ENCODE peak calls at places on chromosomes 3 and 15, in five cellular contexts. One of them, this sample, is unnamed.

GRCh38 chr3:186095584-186096061 is 13.3 kb downstream of the ETV5 start:
- DNase-seq in RWPE1: no peak
- DNase-seq in hippocampal formation: no peak
- DNase-seq in renal cortical epithelial cell: no peak
- DNase-seq in activated naive CD4-positive, alpha-beta T cell: no peak
- DNase-seq in this sample: no peak

GRCh38 chr3:136979684-136980083 is 21.9 kb downstream of the IL20RB start:
- DNase-seq in RWPE1: no peak
- DNase-seq in hippocampal formation: no peak
- DNase-seq in renal cortical epithelial cell: peak; percentile 91
- DNase-seq in activated naive CD4-positive, alpha-beta T cell: no peak
- DNase-seq in this sample: no peak

GRCh38 chr3:71430941-71431552 is 152.5 kb downstream of the FOXP1 start:
- DNase-seq in RWPE1: no peak
- DNase-seq in hippocampal formation: no peak
- DNase-seq in renal cortical epithelial cell: peak; percentile 93
- DNase-seq in activated naive CD4-positive, alpha-beta T cell: no peak
- DNase-seq in this sample: no peak

GRCh38 chr3:12663311-12663935 is 494 bp downstream of the RAF1 start:
- DNase-seq in RWPE1: peak; percentile 13
- DNase-seq in hippocampal formation: no peak
- DNase-seq in renal cortical epithelial cell: no peak
- DNase-seq in activated naive CD4-positive, alpha-beta T cell: no peak
- DNase-seq in this sample: peak; percentile 2

GRCh38 chr3:184848934-184849333 is 37.0 kb downstream of the VPS8 start:
- DNase-seq in RWPE1: no peak
- DNase-seq in hippocampal formation: no peak
- DNase-seq in renal cortical epithelial cell: no peak
- DNase-seq in activated naive CD4-positive, alpha-beta T cell: no peak
- DNase-seq in this sample: no peak

GRCh38 chr15:41801850-41802455 is 25.9 kb upstream of the JMJD7 start:
- DNase-seq in RWPE1: no peak
- DNase-seq in hippocampal formation: no peak
- DNase-seq in renal cortical epithelial cell: peak; percentile 52
- DNase-seq in activated naive CD4-positive, alpha-beta T cell: no peak
- DNase-seq in this sample: no peak

GRCh38 chr3:25693238-25693637 is 28.5 kb upstream of the TOP2B start:
- DNase-seq in RWPE1: no peak
- DNase-seq in hippocampal formation: no peak
- DNase-seq in renal cortical epithelial cell: no peak
- DNase-seq in activated naive CD4-positive, alpha-beta T cell: no peak
- DNase-seq in this sample: no peak

GRCh38 chr15:101652783-101653430 is 726 bp upstream of the TM2D3 start:
- DNase-seq in RWPE1: peak; percentile 39
- DNase-seq in hippocampal formation: no peak
- DNase-seq in renal cortical epithelial cell: peak; percentile 21
- DNase-seq in activated naive CD4-positive, alpha-beta T cell: no peak
- DNase-seq in this sample: no peak

GRCh38 chr3:67017211-67017610 is 19.1 kb downstream of the KBTBD8 start:
- DNase-seq in RWPE1: peak; percentile 28
- DNase-seq in hippocampal formation: no peak
- DNase-seq in renal cortical epithelial cell: no peak
- DNase-seq in activated naive CD4-positive, alpha-beta T cell: no peak
- DNase-seq in this sample: no peak

GRCh38 chr3:186138272-186138981 is 29.5 kb upstream of the ETV5 start:
- DNase-seq in RWPE1: no peak
- DNase-seq in hippocampal formation: no peak
- DNase-seq in renal cortical epithelial cell: no peak
- DNase-seq in activated naive CD4-positive, alpha-beta T cell: no peak
- DNase-seq in this sample: no peak

GRCh38 chr3:195046441-195046840 is 224.5 kb downstream of the XXYLT1 start:
- DNase-seq in RWPE1: no peak
- DNase-seq in hippocampal formation: no peak
- DNase-seq in renal cortical epithelial cell: no peak
- DNase-seq in activated naive CD4-positive, alpha-beta T cell: no peak
- DNase-seq in this sample: no peak

GRCh38 chr3:8482960-8483665 is 18.5 kb upstream of the LMCD1 start:
- DNase-seq in RWPE1: peak; percentile 33
- DNase-seq in hippocampal formation: peak; percentile 63
- DNase-seq in renal cortical epithelial cell: peak; percentile 97
- DNase-seq in activated naive CD4-positive, alpha-beta T cell: no peak
- DNase-seq in this sample: no peak

GRCh38 chr3:15206662-15207576 is 873 bp downstream of the CAPN7 start:
- DNase-seq in RWPE1: peak; percentile 33
- DNase-seq in hippocampal formation: no peak
- DNase-seq in renal cortical epithelial cell: peak; percentile 61
- DNase-seq in activated naive CD4-positive, alpha-beta T cell: no peak
- DNase-seq in this sample: no peak

GRCh38 chr3:14787630-14788029 is 31.1 kb upstream of the FGD5 start:
- DNase-seq in RWPE1: no peak
- DNase-seq in hippocampal formation: no peak
- DNase-seq in renal cortical epithelial cell: peak; percentile 27
- DNase-seq in activated naive CD4-positive, alpha-beta T cell: no peak
- DNase-seq in this sample: no peak